ENCODE peak calls at places on chromosome 11, in six cellular contexts. One of them, this sample, is unnamed.

GRCh38 chr11:70270877-70271634 is 566 bp downstream of the PPFIA1 start:
- DNase-seq in dermis blood vessel endothelial cell: peak
- DNase-seq in NCI-H1694: no peak
- DNase-seq in NCI-H2029: peak
- DNase-seq in HEK293T: peak
- DNase-seq in NCI-H1105: no peak
- DNase-seq in this sample: peak

GRCh38 chr11:9568854-9569587 is 4.4 kb upstream of the WEE1 start:
- DNase-seq in dermis blood vessel endothelial cell: peak
- DNase-seq in NCI-H1694: no peak
- DNase-seq in NCI-H2029: peak
- DNase-seq in HEK293T: no peak
- DNase-seq in NCI-H1105: no peak
- DNase-seq in this sample: peak

GRCh38 chr11:102451693-102452460 is 688 bp downstream of the TMEM123 start:
- DNase-seq in dermis blood vessel endothelial cell: peak
- DNase-seq in NCI-H1694: no peak
- DNase-seq in NCI-H2029: peak
- DNase-seq in HEK293T: peak
- DNase-seq in NCI-H1105: peak
- DNase-seq in this sample: peak

GRCh38 chr11:70889411-70889810 is 363.0 kb downstream of the SHANK2 start:
- DNase-seq in dermis blood vessel endothelial cell: no peak
- DNase-seq in NCI-H1694: no peak
- DNase-seq in NCI-H2029: no peak
- DNase-seq in HEK293T: no peak
- DNase-seq in NCI-H1105: no peak
- DNase-seq in this sample: no peak

GRCh38 chr11:1338201-1339065 is 29.0 kb upstream of the TOLLIP start:
- DNase-seq in dermis blood vessel endothelial cell: no peak
- DNase-seq in NCI-H1694: no peak
- DNase-seq in NCI-H2029: no peak
- DNase-seq in HEK293T: no peak
- DNase-seq in NCI-H1105: no peak
- DNase-seq in this sample: no peak

GRCh38 chr11:57434640-57435546 is 8.0 kb upstream of the SLC43A3 start:
- DNase-seq in dermis blood vessel endothelial cell: no peak
- DNase-seq in NCI-H1694: no peak
- DNase-seq in NCI-H2029: peak
- DNase-seq in HEK293T: no peak
- DNase-seq in NCI-H1105: no peak
- DNase-seq in this sample: peak

GRCh38 chr11:119103793-119104192 is 2.1 kb upstream of the DPAGT1 start:
- DNase-seq in dermis blood vessel endothelial cell: no peak
- DNase-seq in NCI-H1694: peak
- DNase-seq in NCI-H2029: no peak
- DNase-seq in HEK293T: no peak
- DNase-seq in NCI-H1105: no peak
- DNase-seq in this sample: no peak

GRCh38 chr11:75499423-75500305 is 26.1 kb downstream of the GDPD5 start:
- DNase-seq in dermis blood vessel endothelial cell: peak
- DNase-seq in NCI-H1694: no peak
- DNase-seq in NCI-H2029: no peak
- DNase-seq in HEK293T: no peak
- DNase-seq in NCI-H1105: no peak
- DNase-seq in this sample: peak

GRCh38 chr11:2110521-2110920 is 28.7 kb downstream of the IGF2 start:
- DNase-seq in dermis blood vessel endothelial cell: no peak
- DNase-seq in NCI-H1694: no peak
- DNase-seq in NCI-H2029: no peak
- DNase-seq in HEK293T: no peak
- DNase-seq in NCI-H1105: no peak
- DNase-seq in this sample: no peak

GRCh38 chr11:69881467-69882269 is 62.5 kb upstream of the FGF3 start:
- DNase-seq in dermis blood vessel endothelial cell: peak
- DNase-seq in NCI-H1694: no peak
- DNase-seq in NCI-H2029: no peak
- DNase-seq in HEK293T: peak
- DNase-seq in NCI-H1105: no peak
- DNase-seq in this sample: no peak

GRCh38 chr11:112785104-112785503 is 176.1 kb upstream of the NCAM1 start:
- DNase-seq in dermis blood vessel endothelial cell: no peak
- DNase-seq in NCI-H1694: no peak
- DNase-seq in NCI-H2029: no peak
- DNase-seq in HEK293T: no peak
- DNase-seq in NCI-H1105: no peak
- DNase-seq in this sample: peak

GRCh38 chr11:34585304-34585869 is 35.5 kb upstream of the EHF start:
- DNase-seq in dermis blood vessel endothelial cell: no peak
- DNase-seq in NCI-H1694: no peak
- DNase-seq in NCI-H2029: no peak
- DNase-seq in HEK293T: no peak
- DNase-seq in NCI-H1105: no peak
- DNase-seq in this sample: no peak

GRCh38 chr11:36313750-36314500 is 17.8 kb downstream of the PRR5L start:
- DNase-seq in dermis blood vessel endothelial cell: no peak
- DNase-seq in NCI-H1694: no peak
- DNase-seq in NCI-H2029: no peak
- DNase-seq in HEK293T: no peak
- DNase-seq in NCI-H1105: no peak
- DNase-seq in this sample: no peak

GRCh38 chr11:56521955-56522354 is 21.1 kb downstream of the OR5M11 start:
- DNase-seq in dermis blood vessel endothelial cell: no peak
- DNase-seq in NCI-H1694: no peak
- DNase-seq in NCI-H2029: no peak
- DNase-seq in HEK293T: no peak
- DNase-seq in NCI-H1105: peak
- DNase-seq in this sample: no peak

GRCh38 chr11:108530426-108530825 is 32.2 kb upstream of the POGLUT3 start:
- DNase-seq in dermis blood vessel endothelial cell: no peak
- DNase-seq in NCI-H1694: no peak
- DNase-seq in NCI-H2029: no peak
- DNase-seq in HEK293T: no peak
- DNase-seq in NCI-H1105: no peak
- DNase-seq in this sample: no peak

This sample was measured in AG08396.